ENCODE peak calls at places on chromosomes 2 and 18, in ten cellular contexts. B, Y, L, H, C, G, X, P, R and S are unnamed samples.
A peak's percentile ranks its signal among the peaks of the same experiment; 100 is the strongest.

GRCh38 chr2:47295133-47295980 is 107.6 kb upstream of the MSH2 start:
- DNase-seq in B (no peak), Y (no peak), L (no peak), H (no peak), C (no peak), G (no peak), X (no peak), P (no peak), R (no peak), S (no peak)

GRCh38 chr2:158269143-158269542 is 167.5 kb downstream of the UPP2 start:
- DNase-seq in B (peak; percentile 56), Y (no peak), L (no peak), H (no peak), C (no peak), G (no peak), X (no peak), P (no peak), R (no peak), S (no peak)

GRCh38 chr2:15547100-15547499 is 14.0 kb downstream of the NBAS start:
- DNase-seq in B (no peak), Y (no peak), L (no peak), H (no peak), C (no peak), G (no peak), X (no peak), P (no peak), R (peak; percentile 39), S (no peak)

GRCh38 chr2:225282858-225283693 is 116.4 kb upstream of the NYAP2 start:
- DNase-seq in B (peak; percentile 8), Y (no peak), L (peak; percentile 22), H (no peak), C (no peak), G (no peak), X (no peak), P (no peak), R (peak; percentile 28), S (no peak)

GRCh38 chr18:48153641-48154481 is 223.4 kb upstream of the SMAD2 start:
- DNase-seq in B (peak; percentile 38), Y (no peak), L (no peak), H (no peak), C (no peak), G (no peak), X (no peak), P (no peak), R (peak; percentile 85), S (no peak)

GRCh38 chr2:10265328-10266132 is 37.2 kb upstream of the HPCAL1 start:
- DNase-seq in B (no peak), Y (peak; percentile 67), L (no peak), H (no peak), C (peak; percentile 61), G (peak; percentile 75), X (no peak), P (peak; percentile 41), R (no peak), S (no peak)

GRCh38 chr18:33212363-33212762 is 228.2 kb downstream of the CCDC178 start:
- DNase-seq in B (no peak), Y (no peak), L (no peak), H (no peak), C (no peak), G (no peak), X (no peak), P (no peak), R (no peak), S (no peak)

GRCh38 chr18:30088238-30088637 is 954.3 kb downstream of the DSC3 start:
- DNase-seq in B (no peak), Y (no peak), L (no peak), H (no peak), C (no peak), G (no peak), X (no peak), P (no peak), R (no peak), S (no peak)

GRCh38 chr2:219245148-219245898 is at the start of the genes GLB1L and STK16:
- DNase-seq in B (peak; percentile 94), Y (peak; percentile 97), L (peak; percentile 96), H (peak; percentile 93), C (peak; percentile 97), G (peak; percentile 98), X (peak; percentile 97), P (peak; percentile 97), R (peak; percentile 94), S (peak; percentile 97)

GRCh38 chr18:8800445-8800844 is 95.1 kb downstream of the MTCL1 start:
- DNase-seq in B (no peak), Y (no peak), L (no peak), H (no peak), C (no peak), G (no peak), X (no peak), P (no peak), R (peak; percentile 97), S (no peak)

GRCh38 chr2:151289972-151290335 is 486 bp upstream of the NMI start:
- DNase-seq in B (peak; percentile 18), Y (no peak), L (peak; percentile 35), H (peak; percentile 57), C (no peak), G (no peak), X (no peak), P (no peak), R (peak; percentile 73), S (no peak)

GRCh38 chr2:16756831-16757644 is 91.4 kb upstream of the CYRIA start:
- DNase-seq in B (peak; percentile 86), Y (peak; percentile 77), L (peak; percentile 73), H (peak; percentile 71), C (peak; percentile 85), G (peak; percentile 92), X (peak; percentile 87), P (peak; percentile 84), R (peak; percentile 76), S (peak; percentile 77)

GRCh38 chr2:104033399-104033798 is 820.5 kb upstream of the POU3F3 start:
- DNase-seq in B (no peak), Y (no peak), L (no peak), H (no peak), C (no peak), G (no peak), X (no peak), P (no peak), R (no peak), S (no peak)
- TF ChIP-seq CTCF in B (no peak), Y (no peak), L (no peak), H (no peak), C (peak; percentile 52), G (peak; percentile 14), X (no peak), P (peak; percentile 34), R (no peak), S (no peak)

GRCh38 chr2:44943031-44943692 is 1.7 kb downstream of the SIX3 start:
- DNase-seq in B (no peak), Y (no peak), L (no peak), H (no peak), C (no peak), G (no peak), X (no peak), P (no peak), R (no peak), S (no peak)
- H3K27ac ChIP-seq in B (no peak overlapping the region), Y (no peak overlapping the region), L (no peak overlapping the region), H (no peak overlapping the region), C (no peak overlapping the region), G (no peak overlapping the region), X (no peak overlapping the region), P (no peak overlapping the region), R (no peak overlapping the region), S (no peak overlapping the region)

DNA sequence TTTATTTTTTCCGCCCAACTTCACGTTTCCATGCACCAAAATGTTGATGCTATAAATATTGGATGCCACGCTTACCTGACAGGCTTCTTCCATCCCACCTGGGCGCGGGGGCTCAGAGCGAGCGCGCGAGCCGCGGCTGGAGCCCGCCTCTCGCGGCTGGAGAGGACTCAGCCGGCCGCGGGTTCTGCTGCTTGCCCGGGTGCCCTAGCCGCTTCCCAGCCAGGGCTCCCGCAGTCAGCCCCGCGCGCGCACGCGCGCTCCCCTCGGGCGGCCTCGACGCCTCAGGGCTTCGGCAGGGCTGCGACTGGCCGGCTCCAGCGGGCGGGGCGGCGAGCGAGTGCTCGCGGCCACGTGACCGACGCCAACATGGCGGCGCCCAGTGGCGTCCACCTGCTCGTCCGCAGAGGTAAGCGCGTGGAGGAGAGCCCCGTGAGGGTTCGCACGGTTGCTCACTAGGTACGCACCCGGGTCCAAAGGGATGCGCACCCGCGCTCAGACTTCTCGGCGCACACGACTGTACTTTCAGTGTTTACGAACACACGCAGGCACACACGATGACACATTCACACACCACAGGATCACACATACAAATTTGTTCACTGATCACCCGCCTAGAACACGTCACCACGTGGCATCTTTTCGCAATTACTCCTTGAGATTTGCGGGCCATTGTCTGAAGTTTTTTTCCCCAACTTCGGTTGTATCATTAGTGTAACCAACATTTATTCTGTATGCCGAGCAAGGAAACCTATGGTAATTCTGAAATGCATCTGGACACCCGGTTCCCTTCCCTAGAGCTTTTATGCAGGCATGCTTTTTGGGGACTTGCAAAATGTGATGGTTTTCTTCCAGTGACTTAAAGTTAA is at the start of gene METAP1D:
- DNase-seq in B (peak; percentile 91), Y (peak; percentile 91), L (peak; percentile 93), H (peak; percentile 92), C (peak; percentile 96), G (peak; percentile 100), X (peak; percentile 95), P (peak; percentile 94), R (peak; percentile 87), S (peak; percentile 92)
- TF ChIP-seq CTCF in B (no peak), Y (no peak), L (no peak), H (no peak), C (no peak), G (no peak), X (no peak), P (no peak), R (no peak), S (no peak)

GRCh38 chr2:203580846-203581245 is 45.7 kb upstream of the RAPH1 start:
- DNase-seq in B (peak; percentile 29), Y (no peak), L (no peak), H (no peak), C (no peak), G (no peak), X (no peak), P (no peak), R (no peak), S (no peak)

GRCh38 chr2:203578511-203579130 is 43.5 kb upstream of the RAPH1 start:
- DNase-seq in B (peak; percentile 21), Y (no peak), L (no peak), H (no peak), C (no peak), G (no peak), X (no peak), P (no peak), R (no peak), S (no peak)

GRCh38 chr2:203579730-203580129 is 44.6 kb upstream of the RAPH1 start:
- DNase-seq in B (no peak), Y (no peak), L (peak; percentile 24), H (no peak), C (no peak), G (no peak), X (no peak), P (no peak), R (no peak), S (no peak)

GRCh38 chr2:203582468-203582867 is 47.4 kb upstream of the RAPH1 start:
- DNase-seq in B (no peak), Y (no peak), L (peak; percentile 56), H (no peak), C (no peak), G (no peak), X (no peak), P (no peak), R (peak; percentile 78), S (no peak)

DNA sequence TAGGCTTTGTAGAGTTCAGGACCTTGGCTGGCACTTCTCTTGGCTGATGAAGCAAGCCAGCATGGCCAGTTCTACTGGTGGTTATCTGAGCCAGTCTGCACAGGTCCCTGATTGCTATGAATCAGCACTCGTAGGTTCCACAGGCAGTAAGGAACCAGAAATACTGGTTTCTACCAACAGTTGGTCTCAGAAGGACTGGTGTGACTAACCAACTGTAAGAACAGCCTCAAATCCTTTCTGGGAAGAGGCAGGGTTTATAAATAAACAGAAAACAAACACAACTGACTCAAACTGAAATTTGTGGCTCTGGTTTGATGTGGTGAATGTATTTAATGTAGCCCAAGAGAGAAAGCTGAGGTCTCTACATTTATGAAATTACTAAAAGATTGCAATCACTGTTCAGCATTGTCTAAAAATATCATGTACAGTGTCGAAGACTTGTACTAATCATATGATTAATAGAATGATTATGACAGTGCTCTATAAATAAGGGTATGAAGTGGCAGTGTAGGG is 44.1 kb upstream of the RAPH1 start:
- DNase-seq in B (peak; percentile 87), Y (no peak), L (peak; percentile 89), H (no peak), C (no peak), G (no peak), X (no peak), P (peak; percentile 51), R (peak; percentile 60), S (peak; percentile 76)
- H3K27ac ChIP-seq in B (peak overlapping the region; percentile 92), Y (peak overlapping the region; percentile 69), L (peak overlapping the region; percentile 85), H (no peak overlapping the region), C (peak overlapping the region; percentile 71), G (peak overlapping the region; percentile 81), X (no peak overlapping the region), P (peak overlapping the region; percentile 70), R (no peak overlapping the region), S (peak overlapping the region; percentile 56)